ENCODE peak calls at places on chromosomes 6 and 20, in five cellular contexts. U is PC-9, I is H9, C is neural progenitor cell, N is astrocyte. H is an unnamed sample.

GRCh38 chr6:107869871-107870270 is 45.8 kb upstream of the SCML4 start:
- DNase-seq in U (no peak), I (no peak), C (peak; percentile 67), N (no peak), H (no peak)

GRCh38 chr6:142474446-142475289 is 172.9 kb downstream of the ADGRG6 start:
- DNase-seq in C (peak; percentile 81), I (peak; percentile 82), N (peak; percentile 36), U (peak; percentile 71), H (peak; percentile 65)

GRCh38 chr6:112149719-112150263 is 62.4 kb downstream of the FAM229B start:
- DNase-seq in U (no peak), C (no peak), N (no peak), I (no peak), H (peak; percentile 84)

GRCh38 chr6:85470023-85470410 is 20.1 kb downstream of the NT5E start:
- DNase-seq in U (no peak), C (no peak), I (no peak), N (peak; percentile 47), H (peak; percentile 46)

GRCh38 chr20:44576297-44576696 is 6.1 kb upstream of the PKIG start:
- DNase-seq in N (no peak), U (no peak), C (no peak), I (no peak), H (peak; percentile 48)

GRCh38 chr6:79440590-79440989 is 96.6 kb downstream of the LCA5 start:
- DNase-seq in N (no peak), C (no peak), I (no peak), U (no peak), H (no peak)

GRCh38 chr6:158789115-158789917 is 29.9 kb downstream of the EZR start:
- DNase-seq in N (no peak), C (no peak), U (no peak), I (no peak), H (no peak)

GRCh38 chr6:125558907-125559306 is 190.5 kb upstream of the HEY2 start:
- DNase-seq in I (no peak), U (peak; percentile 24), C (no peak), N (no peak), H (no peak)

GRCh38 chr6:166206066-166206465 is 38.4 kb upstream of the TBXT start:
- DNase-seq in C (no peak), I (no peak), N (no peak), U (no peak), H (peak; percentile 11)

GRCh38 chr6:327538-328183 is 35.4 kb downstream of the DUSP22 start:
- DNase-seq in I (no peak), C (no peak), U (no peak), N (peak; percentile 67), H (peak; percentile 68)

GRCh38 chr20:24912397-24913075 is 36.5 kb upstream of the CST7 start:
- DNase-seq in C (no peak), I (no peak), N (no peak), U (no peak), H (no peak)

GRCh38 chr6:138824482-138825134 is 28.7 kb downstream of the ECT2L start:
- DNase-seq in I (no peak), N (peak; percentile 6), U (no peak), C (no peak), H (no peak)

GRCh38 chr6:139418426-139419132 is 44.1 kb upstream of the CITED2 start:
- DNase-seq in I (no peak), N (no peak), C (no peak), U (no peak), H (peak; percentile 19)

GRCh38 chr6:149170564-149171452 is 146.7 kb upstream of the TAB2 start:
- DNase-seq in U (no peak), C (no peak), I (no peak), N (no peak), H (no peak)

GRCh38 chr6:31882344-31882743 is 3.5 kb upstream of the SLC44A4 start:
- DNase-seq in C (no peak), I (no peak), N (no peak), U (no peak), H (peak; percentile 46)

GRCh38 chr6:36930483-36930882 is 24.1 kb upstream of the PI16 start:
- DNase-seq in U (no peak), I (no peak), C (no peak), N (no peak), H (peak; percentile 73)

GRCh38 chr20:58713801-58714339 is 21.3 kb downstream of the NPEPL1 start:
- DNase-seq in I (peak; percentile 18), C (no peak), N (no peak), U (no peak), H (no peak)

GRCh38 chr20:24027229-24027628 is 38.6 kb upstream of the GGTLC1 start:
- DNase-seq in C (no peak), U (no peak), I (no peak), N (no peak), H (peak; percentile 4)

DNA sequence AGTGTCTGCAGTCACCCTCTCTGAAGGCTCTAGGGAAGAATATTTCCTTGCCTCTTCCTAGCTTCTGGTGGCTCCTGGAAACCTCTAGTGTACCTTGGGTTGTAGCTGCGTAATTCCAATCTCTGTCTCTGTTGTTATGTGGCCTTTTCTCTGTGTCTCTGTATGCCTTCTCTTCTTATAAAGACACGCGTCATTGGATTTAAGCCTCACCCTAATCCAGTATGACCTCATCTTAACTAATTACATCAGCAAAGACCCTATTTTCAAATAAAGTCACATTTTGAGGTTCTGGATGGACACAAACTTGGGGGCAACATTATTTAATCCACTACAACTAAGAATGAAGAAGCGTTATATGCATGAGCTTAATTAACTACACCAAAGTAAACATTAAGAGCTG is 111.4 kb upstream of the ZNF184 start:
- DNase-seq in U (no peak), C (peak; percentile 50), N (no peak), I (no peak), H (no peak)
- H3K4me2 ChIP-seq in U (peak overlapping the region; percentile 75), C (peak overlapping the region; percentile 66), N (no peak overlapping the region), I (peak overlapping the region; percentile 84), H (no peak overlapping the region)

GRCh38 chr20:34403063-34403827 is 40.2 kb downstream of the ITCH start:
- DNase-seq in U (no peak), N (no peak), C (no peak), I (no peak), H (no peak)
- H3K4me2 ChIP-seq in U (no peak overlapping the region), N (no peak overlapping the region), C (no peak overlapping the region), I (no peak overlapping the region), H (no peak overlapping the region)

GRCh38 chr6:20056350-20056992 is 155.8 kb downstream of the MBOAT1 start:
- DNase-seq in N (peak; percentile 27), C (peak; percentile 79), I (no peak), U (peak; percentile 8), H (peak; percentile 79)
- H3K4me2 ChIP-seq in N (no peak overlapping the region), C (no peak overlapping the region), I (no peak overlapping the region), U (no peak overlapping the region), H (no peak overlapping the region)

GRCh38 chr6:44855562-44856494 is 468.3 kb downstream of the CDC5L start:
- DNase-seq in I (no peak), C (no peak), U (no peak), N (peak; percentile 84), H (peak; percentile 74)
- H3K4me2 ChIP-seq in I (no peak overlapping the region), C (no peak overlapping the region), U (no peak overlapping the region), N (peak overlapping the region; percentile 61), H (peak overlapping the region; percentile 53)

H was measured in GM23248.